ENCODE peak calls at places on chromosomes 4 and X, in nine cellular contexts. V is lower leg skin, F is astrocyte, G is prostate gland, O is cardiac muscle cell, Q is IMR-90, A is sigmoid colon, Y is right lobe of liver, M is PC-3. Z is an unnamed sample.

GRCh38 chrX:123959281-123960063 is 2.0 kb upstream of the STAG2 start:
- DNase-seq in V (peak; percentile 91), F (no peak), G (peak; percentile 24), O (peak; percentile 23), Q (no peak), A (peak; percentile 81), Y (peak; percentile 69), M (peak; percentile 43), Z (no peak)

GRCh38 chr4:23728393-23728792 is 161.5 kb downstream of the PPARGC1A start:
- DNase-seq in V (no peak), F (peak; percentile 99), G (no peak), O (no peak), Q (peak; percentile 89), A (no peak), Y (no peak), M (peak; percentile 16), Z (no peak)

GRCh38 chr4:123708902-123709301 is 312.3 kb downstream of the SPRY1 start:
- DNase-seq in V (no peak), F (no peak), G (no peak), O (no peak), Q (no peak), A (no peak), Y (no peak), M (no peak), Z (no peak)

GRCh38 chrX:122833230-122833629 is 350.8 kb upstream of the GRIA3 start:
- DNase-seq in V (no peak), F (no peak), G (no peak), O (no peak), Q (no peak), A (no peak), Y (no peak), M (no peak), Z (no peak)

GRCh38 chr4:150722908-150723362 is 141.0 kb downstream of the MAB21L2 start:
- DNase-seq in V (peak; percentile 91), F (no peak), G (peak; percentile 47), O (peak; percentile 8), Q (no peak), A (peak; percentile 85), Y (peak; percentile 90), M (peak; percentile 2), Z (no peak)

GRCh38 chr4:53314257-53314656 is 51.6 kb downstream of the SCFD2 start:
- DNase-seq in V (no peak), F (no peak), G (no peak), O (no peak), Q (no peak), A (no peak), Y (no peak), M (no peak), Z (no peak)

GRCh38 chr4:188714488-188714887 is 575.2 kb downstream of the TRIML1 start:
- DNase-seq in V (no peak), F (no peak), G (no peak), O (no peak), Q (peak; percentile 23), A (no peak), Y (no peak), M (no peak), Z (no peak)

GRCh38 chr4:610411-611261 is 14.7 kb upstream of the PDE6B start:
- DNase-seq in V (peak; percentile 82), F (peak; percentile 33), G (no peak), O (no peak), Q (peak; percentile 49), A (no peak), Y (no peak), M (peak; percentile 95), Z (peak; percentile 76)

GRCh38 chrX:97633798-97634197 is 750.1 kb downstream of the RPA4 start:
- DNase-seq in V (no peak), F (no peak), G (no peak), O (no peak), Q (no peak), A (no peak), Y (no peak), M (no peak), Z (no peak)

GRCh38 chrX:40871385-40872082 is 136.2 kb upstream of the MED14 start:
- DNase-seq in V (no peak), F (peak; percentile 37), G (no peak), O (peak; percentile 13), Q (peak; percentile 37), A (no peak), Y (no peak), M (peak; percentile 18), Z (no peak)

GRCh38 chrX:68018248-68019203 is 414.8 kb downstream of the OPHN1 start:
- DNase-seq in V (no peak), F (no peak), G (no peak), O (peak; percentile 29), Q (peak; percentile 32), A (no peak), Y (peak; percentile 61), M (peak; percentile 44), Z (no peak)

GRCh38 chr4:117096462-117096861 is 11.1 kb upstream of the TRAM1L1 start:
- DNase-seq in V (no peak), F (no peak), G (no peak), O (no peak), Q (no peak), A (no peak), Y (no peak), M (no peak), Z (no peak)

GRCh38 chr4:117093581-117093980 is 8.2 kb upstream of the TRAM1L1 start:
- DNase-seq in V (no peak), F (no peak), G (no peak), O (no peak), Q (peak; percentile 7), A (no peak), Y (no peak), M (peak; percentile 22), Z (no peak)

DNA sequence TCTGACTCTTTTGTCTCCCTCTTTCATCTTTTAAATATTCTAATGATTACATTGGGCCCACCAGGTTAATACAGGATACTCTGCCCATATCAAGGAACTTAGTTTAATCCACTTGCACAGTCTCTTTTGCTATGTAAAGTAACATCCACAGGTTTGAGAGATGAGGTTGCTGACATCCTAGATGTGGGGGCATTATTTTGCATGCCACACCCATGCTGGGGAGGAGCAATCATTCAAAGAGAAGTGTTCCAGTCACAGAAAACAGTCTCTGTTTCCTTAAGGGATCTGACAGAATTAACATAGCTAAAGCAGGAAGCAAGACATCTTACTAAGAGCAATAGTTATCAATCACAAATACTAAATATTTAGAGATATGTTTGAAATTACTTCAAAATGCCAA is 11.5 kb upstream of the TRAM1L1 start:
- DNase-seq in V (no peak), F (no peak), G (no peak), O (no peak), Q (no peak), A (no peak), Y (no peak), M (no peak), Z (no peak)
- H3K4me3 ChIP-seq in V (no peak overlapping the region), F (no peak overlapping the region), G (no peak overlapping the region), O (no peak overlapping the region), Q (no peak overlapping the region), A (no peak overlapping the region), Y (no peak overlapping the region), M (no peak overlapping the region), Z (no peak overlapping the region)

DNA sequence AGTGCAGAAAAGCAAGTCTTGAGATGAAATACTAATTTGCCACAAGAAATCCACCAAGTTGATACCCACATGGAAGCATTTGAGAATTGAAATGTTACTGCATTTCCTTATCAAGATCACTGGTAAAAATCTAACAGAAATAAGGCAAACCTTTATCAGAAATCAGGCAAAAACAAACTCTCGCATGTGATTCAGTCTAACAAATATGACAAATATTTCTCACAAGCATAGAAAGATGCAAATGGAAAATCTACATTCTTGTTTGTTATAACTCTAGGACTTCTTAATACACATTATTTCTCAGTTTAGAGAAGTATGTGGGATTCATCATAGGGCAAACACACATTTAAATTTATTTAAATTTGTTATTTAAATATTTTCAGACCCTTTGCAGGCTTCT is 52.9 kb downstream of the TXK start:
- DNase-seq in V (no peak), F (peak; percentile 42), G (no peak), O (no peak), Q (peak; percentile 4), A (no peak), Y (no peak), M (peak; percentile 34), Z (no peak)
- H3K4me3 ChIP-seq in V (no peak overlapping the region), F (no peak overlapping the region), G (no peak overlapping the region), O (no peak overlapping the region), Q (no peak overlapping the region), A (no peak overlapping the region), Y (no peak overlapping the region), M (no peak overlapping the region), Z (no peak overlapping the region)

DNA sequence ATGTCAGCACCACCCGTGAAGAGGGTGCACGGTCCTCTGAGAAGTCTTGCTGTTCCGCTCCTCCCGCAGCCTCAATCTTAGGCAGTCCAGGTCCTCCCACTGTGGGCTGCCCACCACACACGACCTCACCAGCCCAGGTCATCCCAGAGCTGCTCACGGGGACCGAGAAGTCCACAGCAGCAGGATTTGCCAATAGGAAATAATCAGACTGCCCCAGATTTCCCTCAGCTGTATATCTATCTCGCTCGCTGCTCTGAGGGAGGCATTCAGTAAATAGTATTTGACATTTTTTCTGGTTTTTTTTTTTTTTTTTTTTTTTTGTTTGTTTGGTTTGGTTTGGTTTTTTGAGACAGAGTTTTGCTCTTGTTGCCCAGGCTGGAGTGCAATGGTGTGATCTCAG is 83.8 kb downstream of the STOX2 start:
- DNase-seq in V (no peak), F (no peak), G (no peak), O (no peak), Q (no peak), A (no peak), Y (no peak), M (no peak), Z (no peak)
- H3K4me3 ChIP-seq in V (no peak overlapping the region), F (peak overlapping the region; percentile 64), G (no peak overlapping the region), O (no peak overlapping the region), Q (peak overlapping the region; percentile 4), A (no peak overlapping the region), Y (no peak overlapping the region), M (peak overlapping the region; percentile 71), Z (no peak overlapping the region)

GRCh38 chr4:38673109-38673978 is 9.3 kb downstream of the KLF3 start:
- DNase-seq in V (peak; percentile 93), F (no peak), G (peak; percentile 72), O (peak; percentile 25), Q (no peak), A (no peak), Y (peak; percentile 83), M (peak; percentile 71), Z (peak; percentile 73)
- H3K4me3 ChIP-seq in V (no peak overlapping the region), F (no peak overlapping the region), G (no peak overlapping the region), O (no peak overlapping the region), Q (no peak overlapping the region), A (no peak overlapping the region), Y (peak overlapping the region; percentile 44), M (peak overlapping the region; percentile 46), Z (no peak overlapping the region)

DNA sequence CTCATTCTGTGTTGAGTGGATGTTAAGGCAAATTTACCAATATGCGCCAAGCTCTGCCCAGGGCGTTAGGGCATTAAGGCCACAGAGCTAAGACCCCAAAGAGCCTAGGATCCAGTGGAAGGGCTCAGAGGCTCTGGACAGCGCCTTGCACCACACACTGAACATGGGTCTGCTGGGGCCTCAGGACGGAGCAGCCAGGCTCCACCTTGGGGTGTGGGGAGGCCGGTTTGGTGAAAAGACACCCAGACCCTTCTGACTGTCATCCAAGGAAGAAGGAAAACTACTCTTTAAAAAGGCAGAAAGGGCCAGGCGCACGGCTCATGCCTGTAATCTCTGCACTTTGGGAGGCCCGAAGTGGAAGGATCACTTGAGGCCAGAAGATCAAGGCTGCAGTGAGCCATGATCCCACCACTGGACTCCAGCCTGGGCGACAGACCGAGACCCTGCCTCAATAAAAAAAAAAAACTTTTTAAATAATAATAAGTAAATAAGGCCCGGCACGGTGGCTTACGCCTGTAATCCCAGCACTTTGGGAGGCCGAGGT is 1.3 kb upstream of the MRFAP1 start:
- DNase-seq in V (peak; percentile 71), F (no peak), G (no peak), O (no peak), Q (no peak), A (no peak), Y (no peak), M (no peak), Z (no peak)
- H3K4me3 ChIP-seq in V (no peak overlapping the region), F (no peak overlapping the region), G (no peak overlapping the region), O (no peak overlapping the region), Q (no peak overlapping the region), A (no peak overlapping the region), Y (no peak overlapping the region), M (no peak overlapping the region), Z (no peak overlapping the region)